ENCODE peak calls at places on chromosomes 1 and 21, in eight cellular contexts. One of them, this sample, is unnamed.

GRCh38 chr1:155196103-155196892 is 11.4 kb downstream of the THBS3 start:
- DNase-seq in tibial artery: no peak
- DNase-seq in suprapubic skin: no peak
- DNase-seq in astrocyte: no peak
- DNase-seq in cardiac muscle cell: no peak
- DNase-seq in small intestine: no peak
- DNase-seq in adipocyte: no peak
- DNase-seq in A673: no peak
- DNase-seq in this sample: no peak

GRCh38 chr1:46210561-46210960 is 7.4 kb downstream of the LURAP1 start:
- DNase-seq in tibial artery: no peak
- DNase-seq in suprapubic skin: no peak
- DNase-seq in astrocyte: no peak
- DNase-seq in cardiac muscle cell: no peak
- DNase-seq in small intestine: no peak
- DNase-seq in adipocyte: no peak
- DNase-seq in A673: no peak
- DNase-seq in this sample: no peak

GRCh38 chr1:211613108-211613947 is 34.4 kb upstream of the SLC30A1 start:
- DNase-seq in tibial artery: peak; percentile 97
- DNase-seq in suprapubic skin: peak; percentile 92
- DNase-seq in astrocyte: peak; percentile 88
- DNase-seq in cardiac muscle cell: peak; percentile 97
- DNase-seq in small intestine: peak; percentile 88
- DNase-seq in adipocyte: peak; percentile 97
- DNase-seq in A673: peak; percentile 19
- DNase-seq in this sample: no peak

GRCh38 chr1:108845991-108846390 is 10.9 kb downstream of the AKNAD1 start:
- DNase-seq in tibial artery: no peak
- DNase-seq in suprapubic skin: no peak
- DNase-seq in astrocyte: no peak
- DNase-seq in cardiac muscle cell: no peak
- DNase-seq in small intestine: no peak
- DNase-seq in adipocyte: no peak
- DNase-seq in A673: no peak
- DNase-seq in this sample: no peak

GRCh38 chr21:33403128-33403785 is at the start of gene IFNGR2:
- DNase-seq in tibial artery: peak; percentile 71
- DNase-seq in suprapubic skin: no peak
- DNase-seq in astrocyte: no peak
- DNase-seq in cardiac muscle cell: peak; percentile 56
- DNase-seq in small intestine: no peak
- DNase-seq in adipocyte: peak; percentile 68
- DNase-seq in A673: peak; percentile 46
- DNase-seq in this sample: no peak

GRCh38 chr1:29981586-29982239 is 741.7 kb downstream of the MATN1 start:
- DNase-seq in tibial artery: no peak
- DNase-seq in suprapubic skin: no peak
- DNase-seq in astrocyte: no peak
- DNase-seq in cardiac muscle cell: no peak
- DNase-seq in small intestine: no peak
- DNase-seq in adipocyte: no peak
- DNase-seq in A673: no peak
- DNase-seq in this sample: no peak

GRCh38 chr1:86258106-86258505 is 101.5 kb upstream of the COL24A1 start:
- DNase-seq in tibial artery: no peak
- DNase-seq in suprapubic skin: no peak
- DNase-seq in astrocyte: peak; percentile 41
- DNase-seq in cardiac muscle cell: peak; percentile 55
- DNase-seq in small intestine: no peak
- DNase-seq in adipocyte: peak; percentile 36
- DNase-seq in A673: no peak
- DNase-seq in this sample: no peak

GRCh38 chr1:33049381-33049780 is 12.7 kb upstream of the AK2 start:
- DNase-seq in tibial artery: no peak
- DNase-seq in suprapubic skin: no peak
- DNase-seq in astrocyte: peak; percentile 78
- DNase-seq in cardiac muscle cell: no peak
- DNase-seq in small intestine: no peak
- DNase-seq in adipocyte: no peak
- DNase-seq in A673: no peak
- DNase-seq in this sample: no peak

GRCh38 chr1:55833452-55834160 is 618.4 kb upstream of the USP24 start:
- DNase-seq in tibial artery: no peak
- DNase-seq in suprapubic skin: no peak
- DNase-seq in astrocyte: peak; percentile 86
- DNase-seq in cardiac muscle cell: peak; percentile 33
- DNase-seq in small intestine: no peak
- DNase-seq in adipocyte: peak; percentile 81
- DNase-seq in A673: no peak
- DNase-seq in this sample: no peak

GRCh38 chr1:228463009-228463558 is 24.1 kb upstream of the RNF187 start:
- DNase-seq in tibial artery: no peak
- DNase-seq in suprapubic skin: no peak
- DNase-seq in astrocyte: no peak
- DNase-seq in cardiac muscle cell: no peak
- DNase-seq in small intestine: no peak
- DNase-seq in adipocyte: no peak
- DNase-seq in A673: no peak
- DNase-seq in this sample: no peak

GRCh38 chr1:167635233-167635648 is 5.2 kb downstream of the RCSD1 start:
- DNase-seq in tibial artery: no peak
- DNase-seq in suprapubic skin: no peak
- DNase-seq in astrocyte: peak; percentile 20
- DNase-seq in cardiac muscle cell: peak; percentile 84
- DNase-seq in small intestine: no peak
- DNase-seq in adipocyte: peak; percentile 15
- DNase-seq in A673: no peak
- DNase-seq in this sample: peak; percentile 29
- H3K4me1 ChIP-seq in tibial artery: peaks cover 31% of the 10 kb centered on the region
- H3K4me1 ChIP-seq in suprapubic skin: peaks cover 15% of the 10 kb centered on the region
- H3K4me1 ChIP-seq in astrocyte: no peaks in the 10 kb centered on the region
- H3K4me1 ChIP-seq in cardiac muscle cell: peaks cover 58% of the 10 kb centered on the region
- H3K4me1 ChIP-seq in small intestine: peaks cover 10% of the 10 kb centered on the region
- H3K4me1 ChIP-seq in adipocyte: peaks cover 3% of the 10 kb centered on the region
- H3K4me1 ChIP-seq in A673: peaks cover 3% of the 10 kb centered on the region
- H3K4me1 ChIP-seq in this sample: peaks cover 3% of the 10 kb centered on the region

GRCh38 chr1:6414443-6414844 is 5.3 kb downstream of the HES2 start:
- DNase-seq in tibial artery: no peak
- DNase-seq in suprapubic skin: no peak
- DNase-seq in astrocyte: peak; percentile 32
- DNase-seq in cardiac muscle cell: peak; percentile 45
- DNase-seq in small intestine: peak; percentile 62
- DNase-seq in adipocyte: peak; percentile 66
- DNase-seq in A673: peak; percentile 72
- DNase-seq in this sample: no peak
- H3K27me3 ChIP-seq in tibial artery: no peaks in the 10 kb centered on the region
- H3K27me3 ChIP-seq in suprapubic skin: peaks cover 62% of the 10 kb centered on the region
- H3K27me3 ChIP-seq in astrocyte: peaks cover 42% of the 10 kb centered on the region
- H3K27me3 ChIP-seq in cardiac muscle cell: peaks cover 89% of the 10 kb centered on the region
- H3K27me3 ChIP-seq in small intestine: no peaks in the 10 kb centered on the region
- H3K27me3 ChIP-seq in adipocyte: peaks cover 52% of the 10 kb centered on the region
- H3K27me3 ChIP-seq in A673: peaks cover 62% of the 10 kb centered on the region
- H3K27me3 ChIP-seq in this sample: peaks cover 31% of the 10 kb centered on the region

GRCh38 chr1:182666736-182667135 is 17.7 kb downstream of the RGS8 start:
- DNase-seq in tibial artery: no peak
- DNase-seq in suprapubic skin: no peak
- DNase-seq in astrocyte: peak; percentile 25
- DNase-seq in cardiac muscle cell: no peak
- DNase-seq in small intestine: no peak
- DNase-seq in adipocyte: no peak
- DNase-seq in A673: no peak
- DNase-seq in this sample: no peak

GRCh38 chr1:182662121-182662890 is 22.1 kb downstream of the RGS8 start:
- DNase-seq in tibial artery: no peak
- DNase-seq in suprapubic skin: no peak
- DNase-seq in astrocyte: no peak
- DNase-seq in cardiac muscle cell: no peak
- DNase-seq in small intestine: no peak
- DNase-seq in adipocyte: no peak
- DNase-seq in A673: no peak
- DNase-seq in this sample: no peak

GRCh38 chr1:182668633-182669032 is 15.8 kb downstream of the RGS8 start:
- DNase-seq in tibial artery: no peak
- DNase-seq in suprapubic skin: no peak
- DNase-seq in astrocyte: no peak
- DNase-seq in cardiac muscle cell: no peak
- DNase-seq in small intestine: no peak
- DNase-seq in adipocyte: no peak
- DNase-seq in A673: no peak
- DNase-seq in this sample: no peak

GRCh38 chr1:182667848-182668505 is 16.4 kb downstream of the RGS8 start:
- DNase-seq in tibial artery: no peak
- DNase-seq in suprapubic skin: no peak
- DNase-seq in astrocyte: no peak
- DNase-seq in cardiac muscle cell: no peak
- DNase-seq in small intestine: no peak
- DNase-seq in adipocyte: no peak
- DNase-seq in A673: no peak
- DNase-seq in this sample: no peak

DNA sequence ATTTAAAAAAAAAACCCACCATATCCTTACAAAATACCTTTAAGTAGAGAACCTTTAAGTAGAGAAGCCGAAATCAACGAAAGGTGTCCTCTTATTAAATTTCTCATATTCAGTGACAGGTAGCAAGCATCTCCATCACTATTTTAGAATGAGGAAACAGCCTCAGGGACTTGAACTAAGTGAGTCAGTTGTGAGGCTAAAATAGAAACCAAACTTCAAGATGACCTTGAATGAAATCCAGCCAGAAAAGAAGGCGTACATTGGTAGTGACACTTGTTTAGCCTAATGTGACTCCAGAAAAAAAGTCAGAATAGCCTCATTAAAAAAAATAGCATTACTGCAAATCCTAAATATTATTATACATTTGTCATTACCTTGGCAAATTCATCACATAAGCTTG is 20.1 kb downstream of the RGS8 start:
- DNase-seq in tibial artery: no peak
- DNase-seq in suprapubic skin: no peak
- DNase-seq in astrocyte: no peak
- DNase-seq in cardiac muscle cell: no peak
- DNase-seq in small intestine: no peak
- DNase-seq in adipocyte: no peak
- DNase-seq in A673: no peak
- DNase-seq in this sample: no peak
- H3K4me1 ChIP-seq in tibial artery: no peaks in the 10 kb centered on the region
- H3K4me1 ChIP-seq in suprapubic skin: no peaks in the 10 kb centered on the region
- H3K4me1 ChIP-seq in astrocyte: no peaks in the 10 kb centered on the region
- H3K4me1 ChIP-seq in cardiac muscle cell: peaks cover 11% of the 10 kb centered on the region
- H3K4me1 ChIP-seq in small intestine: peaks cover 2% of the 10 kb centered on the region
- H3K4me1 ChIP-seq in adipocyte: no peaks in the 10 kb centered on the region
- H3K4me1 ChIP-seq in A673: no peaks in the 10 kb centered on the region
- H3K4me1 ChIP-seq in this sample: peaks cover 3% of the 10 kb centered on the region

GRCh38 chr1:156641761-156642264 is at the start of gene BCAN:
- DNase-seq in tibial artery: no peak
- DNase-seq in suprapubic skin: no peak
- DNase-seq in astrocyte: no peak
- DNase-seq in cardiac muscle cell: peak; percentile 54
- DNase-seq in small intestine: no peak
- DNase-seq in adipocyte: peak; percentile 44
- DNase-seq in A673: no peak
- DNase-seq in this sample: no peak

GRCh38 chr1:156638596-156638995 is 3.3 kb upstream of the BCAN start:
- DNase-seq in tibial artery: no peak
- DNase-seq in suprapubic skin: no peak
- DNase-seq in astrocyte: no peak
- DNase-seq in cardiac muscle cell: no peak
- DNase-seq in small intestine: no peak
- DNase-seq in adipocyte: no peak
- DNase-seq in A673: no peak
- DNase-seq in this sample: no peak

GRCh38 chr1:156639601-156640101 is 2.3 kb upstream of the BCAN start:
- DNase-seq in tibial artery: no peak
- DNase-seq in suprapubic skin: no peak
- DNase-seq in astrocyte: no peak
- DNase-seq in cardiac muscle cell: no peak
- DNase-seq in small intestine: no peak
- DNase-seq in adipocyte: no peak
- DNase-seq in A673: no peak
- DNase-seq in this sample: no peak

GRCh38 chr1:156640842-156641706 is 843 bp upstream of the BCAN start:
- DNase-seq in tibial artery: no peak
- DNase-seq in suprapubic skin: no peak
- DNase-seq in astrocyte: no peak
- DNase-seq in cardiac muscle cell: no peak
- DNase-seq in small intestine: no peak
- DNase-seq in adipocyte: no peak
- DNase-seq in A673: no peak
- DNase-seq in this sample: no peak

GRCh38 chr1:156638189-156638588 is 3.7 kb upstream of the BCAN start:
- DNase-seq in tibial artery: no peak
- DNase-seq in suprapubic skin: no peak
- DNase-seq in astrocyte: no peak
- DNase-seq in cardiac muscle cell: no peak
- DNase-seq in small intestine: no peak
- DNase-seq in adipocyte: no peak
- DNase-seq in A673: no peak
- DNase-seq in this sample: no peak
- H3K27me3 ChIP-seq in tibial artery: peaks cover 3% of the 10 kb centered on the region
- H3K27me3 ChIP-seq in suprapubic skin: peaks cover 91% of the 10 kb centered on the region
- H3K27me3 ChIP-seq in astrocyte: peaks cover 76% of the 10 kb centered on the region
- H3K27me3 ChIP-seq in cardiac muscle cell: peaks cover 84% of the 10 kb centered on the region
- H3K27me3 ChIP-seq in small intestine: peaks cover 3% of the 10 kb centered on the region
- H3K27me3 ChIP-seq in adipocyte: peaks cover 83% of the 10 kb centered on the region
- H3K27me3 ChIP-seq in A673: peaks cover 57% of the 10 kb centered on the region
- H3K27me3 ChIP-seq in this sample: peaks cover 14% of the 10 kb centered on the region

GRCh38 chr1:206558794-206559660 is 51.7 kb downstream of the RASSF5 start:
- DNase-seq in tibial artery: no peak
- DNase-seq in suprapubic skin: no peak
- DNase-seq in astrocyte: no peak
- DNase-seq in cardiac muscle cell: no peak
- DNase-seq in small intestine: no peak
- DNase-seq in adipocyte: no peak
- DNase-seq in A673: no peak
- DNase-seq in this sample: no peak
- H3K4me1 ChIP-seq in tibial artery: peaks cover 29% of the 10 kb centered on the region
- H3K4me1 ChIP-seq in suprapubic skin: peaks cover 57% of the 10 kb centered on the region
- H3K4me1 ChIP-seq in astrocyte: peaks cover 4% of the 10 kb centered on the region
- H3K4me1 ChIP-seq in cardiac muscle cell: peaks cover 85% of the 10 kb centered on the region
- H3K4me1 ChIP-seq in small intestine: peaks cover 6% of the 10 kb centered on the region
- H3K4me1 ChIP-seq in adipocyte: peaks cover 18% of the 10 kb centered on the region
- H3K4me1 ChIP-seq in A673: peaks cover 3% of the 10 kb centered on the region
- H3K4me1 ChIP-seq in this sample: peaks cover 2% of the 10 kb centered on the region